ENCODE peak calls at places on chromosomes 4 and X, in four cellular contexts. T, J, H and X are unnamed samples.
A peak's percentile ranks its signal among the peaks of the same experiment; 100 is the strongest.

GRCh38 chr4:151472297-151472696 is 63.3 kb downstream of the FHIP1A start:
- DNase-seq in T (no peak), J (no peak), H (no peak), X (no peak)

GRCh38 chr4:112855058-112855457 is 194.4 kb upstream of the ANK2 start:
- DNase-seq in T (no peak), J (no peak), H (no peak), X (no peak)

GRCh38 chr4:8330821-8331566 is 61.4 kb downstream of the HTRA3 start:
- DNase-seq in T (no peak), J (no peak), H (peak; percentile 33), X (no peak)

GRCh38 chr4:2045518-2045951 is 13.6 kb upstream of the NAT8L start:
- DNase-seq in T (peak; percentile 3), J (no peak), H (no peak), X (no peak)

GRCh38 chr4:73721419-73721818 is 18.9 kb upstream of the CXCL8 start:
- DNase-seq in T (peak; percentile 85), J (no peak), H (no peak), X (no peak)

GRCh38 chr4:2390146-2390545 is 28.3 kb downstream of the ZFYVE28 start:
- DNase-seq in T (no peak), J (no peak), H (no peak), X (no peak)

GRCh38 chr4:53861856-53862610 is 202.4 kb downstream of the CHIC2 start:
- DNase-seq in T (peak; percentile 52), J (no peak), H (no peak), X (no peak)

GRCh38 chr4:63607186-63607872 is 801.9 kb downstream of the TECRL start:
- DNase-seq in T (no peak), J (no peak), H (no peak), X (no peak)

GRCh38 chrX:7132335-7133035 is 15.0 kb upstream of the STS start:
- DNase-seq in T (peak; percentile 79), J (peak; percentile 33), H (peak; percentile 76), X (peak; percentile 23)

GRCh38 chr4:77711469-77711868 is 105.8 kb downstream of the CXCL13 start:
- DNase-seq in T (no peak), J (no peak), H (no peak), X (no peak)

GRCh38 chr4:15982833-15983528 is 20.0 kb upstream of the FGFBP2 start:
- DNase-seq in T (peak; percentile 68), J (no peak), H (no peak), X (no peak)

GRCh38 chrX:25020391-25021131 is 4.8 kb upstream of the ARX start:
- DNase-seq in T (no peak), J (peak; percentile 70), H (no peak), X (peak; percentile 42)

GRCh38 chrX:134601240-134601639 is 57.0 kb downstream of the PLAC1 start:
- DNase-seq in T (peak; percentile 54), J (no peak), H (no peak), X (no peak)

GRCh38 chr4:182549386-182549785 is 306.2 kb downstream of the TENM3 start:
- DNase-seq in T (no peak), J (no peak), H (no peak), X (no peak)

GRCh38 chr4:88318751-88319350 is 34.5 kb upstream of the PPM1K start:
- DNase-seq in T (peak; percentile 22), J (no peak), H (no peak), X (no peak)

GRCh38 chrX:42466706-42467105 is 311.3 kb downstream of the PPP1R2C start:
- DNase-seq in T (peak; percentile 53), J (no peak), H (no peak), X (no peak)

GRCh38 chr4:48237996-48238645 is 31.5 kb downstream of the TEC start:
- DNase-seq in T (peak; percentile 84), J (no peak), H (no peak), X (no peak)

GRCh38 chr4:110540606-110541440 is 64.9 kb downstream of the ENPEP start:
- DNase-seq in T (peak; percentile 81), J (no peak), H (no peak), X (no peak)

GRCh38 chr4:948101-948935 is 16.1 kb downstream of the TMEM175 start:
- DNase-seq in T (no peak), J (no peak), H (peak; percentile 39), X (no peak)

GRCh38 chr4:93313207-93313606 is 515.3 kb upstream of the ATOH1 start:
- DNase-seq in T (peak; percentile 41), J (no peak), H (no peak), X (no peak)

GRCh38 chr4:7159923-7160322 is 32.4 kb upstream of the SORCS2 start:
- DNase-seq in T (peak; percentile 14), J (no peak), H (no peak), X (no peak)

GRCh38 chrX:83469551-83469950 is 38.5 kb upstream of the POU3F4 start:
- DNase-seq in T (peak; percentile 0), J (peak; percentile 31), H (no peak), X (peak; percentile 9)

GRCh38 chr4:92334716-92335350 is 31.1 kb downstream of the GRID2 start:
- DNase-seq in T (no peak), J (no peak), H (no peak), X (no peak)

GRCh38 chr4:55356991-55357461 is 11.0 kb downstream of the SRD5A3 start:
- DNase-seq in T (peak; percentile 85), J (no peak), H (no peak), X (no peak)

GRCh38 chr4:148447672-148448071 is 5.5 kb upstream of the NR3C2 start:
- DNase-seq in T (peak; percentile 26), J (no peak), H (no peak), X (peak; percentile 18)

GRCh38 chr4:3338321-3338838 is 45.6 kb downstream of the RGS12 start:
- DNase-seq in T (no peak), J (no peak), H (no peak), X (no peak)

GRCh38 chrX:23504540-23504884 is 162.8 kb upstream of the PRDX4 start:
- DNase-seq in T (no peak), J (no peak), H (no peak), X (no peak)

GRCh38 chrX:54357414-54358377 is at the start of gene WNK3:
- DNase-seq in T (peak; percentile 33), J (peak; percentile 67), H (peak; percentile 45), X (peak; percentile 47)

GRCh38 chr4:25860586-25861421 is 2.0 kb downstream of the SEL1L3 start:
- DNase-seq in T (no peak), J (no peak), H (no peak), X (no peak)

GRCh38 chrX:16023790-16024734 is 99.3 kb upstream of the GRPR start:
- DNase-seq in T (peak; percentile 90), J (no peak), H (no peak), X (no peak)

GRCh38 chrX:133523094-133523493 is 107.8 kb upstream of the GPC4 start:
- DNase-seq in T (peak; percentile 54), J (no peak), H (no peak), X (no peak)